ENCODE peak calls at places on chromosomes 1 and 21, in ten cellular contexts. One of them, this sample, is unnamed.
A peak's percentile ranks its signal among the peaks of the same experiment; 100 is the strongest.

GRCh38 chr1:15954316-15954715 is 21.6 kb downstream of the ZBTB17 start:
- DNase-seq in MCF 10A: no peak
- DNase-seq in left colon: no peak
- DNase-seq in NCI-H1417: no peak
- DNase-seq in GM03348: no peak
- DNase-seq in amniotic stem cell: no peak
- DNase-seq in NCI-H460: no peak
- DNase-seq in GM18507: no peak
- DNase-seq in activated CD4-positive, alpha-beta T cell treated with anti-CD3 and anti-CD28 coated beads, Interleukin-2, amount 10 ng/mL, durations not matched to agents 7 days and 5 days: no peak
- DNase-seq in HT-29: no peak
- DNase-seq in this sample: no peak

GRCh38 chr1:36542962-36543515 is 60.3 kb upstream of the CSF3R start:
- DNase-seq in HT-29: peak; percentile 9
- DNase-seq in NCI-H460: no peak
- DNase-seq in GM18507: no peak
- DNase-seq in GM03348: no peak
- DNase-seq in NCI-H1417: no peak
- DNase-seq in amniotic stem cell: no peak
- DNase-seq in activated CD4-positive, alpha-beta T cell treated with anti-CD3 and anti-CD28 coated beads, Interleukin-2, amount 10 ng/mL, durations not matched to agents 7 days and 5 days: no peak
- DNase-seq in MCF 10A: no peak
- DNase-seq in left colon: no peak
- DNase-seq in this sample: no peak

GRCh38 chr1:233277637-233278413 is 17.7 kb downstream of the PCNX2 start:
- DNase-seq in NCI-H460: no peak
- DNase-seq in MCF 10A: no peak
- DNase-seq in activated CD4-positive, alpha-beta T cell treated with anti-CD3 and anti-CD28 coated beads, Interleukin-2, amount 10 ng/mL, durations not matched to agents 7 days and 5 days: no peak
- DNase-seq in HT-29: no peak
- DNase-seq in GM03348: no peak
- DNase-seq in GM18507: no peak
- DNase-seq in NCI-H1417: no peak
- DNase-seq in amniotic stem cell: no peak
- DNase-seq in left colon: no peak
- DNase-seq in this sample: no peak

GRCh38 chr1:193709607-193710006 is 523.2 kb upstream of the B3GALT2 start:
- DNase-seq in left colon: no peak
- DNase-seq in activated CD4-positive, alpha-beta T cell treated with anti-CD3 and anti-CD28 coated beads, Interleukin-2, amount 10 ng/mL, durations not matched to agents 7 days and 5 days: no peak
- DNase-seq in GM18507: no peak
- DNase-seq in HT-29: no peak
- DNase-seq in NCI-H460: peak; percentile 72
- DNase-seq in MCF 10A: peak; percentile 75
- DNase-seq in amniotic stem cell: no peak
- DNase-seq in GM03348: no peak
- DNase-seq in NCI-H1417: no peak
- DNase-seq in this sample: no peak

GRCh38 chr1:38041941-38042834 is 4.4 kb downstream of the POU3F1 start:
- DNase-seq in GM03348: no peak
- DNase-seq in amniotic stem cell: no peak
- DNase-seq in NCI-H460: no peak
- DNase-seq in GM18507: no peak
- DNase-seq in NCI-H1417: peak; percentile 31
- DNase-seq in HT-29: no peak
- DNase-seq in activated CD4-positive, alpha-beta T cell treated with anti-CD3 and anti-CD28 coated beads, Interleukin-2, amount 10 ng/mL, durations not matched to agents 7 days and 5 days: no peak
- DNase-seq in left colon: no peak
- DNase-seq in MCF 10A: no peak
- DNase-seq in this sample: no peak

GRCh38 chr1:107244734-107245495 is 104.1 kb downstream of the NTNG1 start:
- DNase-seq in amniotic stem cell: no peak
- DNase-seq in NCI-H460: no peak
- DNase-seq in MCF 10A: no peak
- DNase-seq in activated CD4-positive, alpha-beta T cell treated with anti-CD3 and anti-CD28 coated beads, Interleukin-2, amount 10 ng/mL, durations not matched to agents 7 days and 5 days: no peak
- DNase-seq in NCI-H1417: peak; percentile 79
- DNase-seq in left colon: no peak
- DNase-seq in GM03348: no peak
- DNase-seq in GM18507: no peak
- DNase-seq in HT-29: no peak
- DNase-seq in this sample: no peak

GRCh38 chr1:104830534-104830933 is 1080.8 kb downstream of the AMY1C start:
- DNase-seq in left colon: no peak
- DNase-seq in GM18507: no peak
- DNase-seq in activated CD4-positive, alpha-beta T cell treated with anti-CD3 and anti-CD28 coated beads, Interleukin-2, amount 10 ng/mL, durations not matched to agents 7 days and 5 days: no peak
- DNase-seq in NCI-H1417: no peak
- DNase-seq in GM03348: no peak
- DNase-seq in MCF 10A: no peak
- DNase-seq in amniotic stem cell: no peak
- DNase-seq in NCI-H460: no peak
- DNase-seq in HT-29: no peak
- DNase-seq in this sample: no peak

GRCh38 chr1:3312894-3313578 is 141.4 kb upstream of the ARHGEF16 start:
- DNase-seq in NCI-H460: peak; percentile 93
- DNase-seq in MCF 10A: peak; percentile 96
- DNase-seq in GM18507: no peak
- DNase-seq in activated CD4-positive, alpha-beta T cell treated with anti-CD3 and anti-CD28 coated beads, Interleukin-2, amount 10 ng/mL, durations not matched to agents 7 days and 5 days: no peak
- DNase-seq in GM03348: peak; percentile 98
- DNase-seq in NCI-H1417: no peak
- DNase-seq in HT-29: peak; percentile 92
- DNase-seq in amniotic stem cell: peak; percentile 97
- DNase-seq in left colon: peak; percentile 63
- DNase-seq in this sample: peak; percentile 99

GRCh38 chr1:235035928-235036327 is 92.7 kb downstream of the TOMM20 start:
- DNase-seq in GM03348: no peak
- DNase-seq in HT-29: no peak
- DNase-seq in activated CD4-positive, alpha-beta T cell treated with anti-CD3 and anti-CD28 coated beads, Interleukin-2, amount 10 ng/mL, durations not matched to agents 7 days and 5 days: no peak
- DNase-seq in NCI-H1417: no peak
- DNase-seq in amniotic stem cell: no peak
- DNase-seq in MCF 10A: no peak
- DNase-seq in NCI-H460: no peak
- DNase-seq in left colon: no peak
- DNase-seq in GM18507: no peak
- DNase-seq in this sample: no peak

GRCh38 chr1:227454686-227455085 is 108.7 kb upstream of the ZNF678 start:
- DNase-seq in activated CD4-positive, alpha-beta T cell treated with anti-CD3 and anti-CD28 coated beads, Interleukin-2, amount 10 ng/mL, durations not matched to agents 7 days and 5 days: no peak
- DNase-seq in HT-29: no peak
- DNase-seq in GM18507: no peak
- DNase-seq in GM03348: no peak
- DNase-seq in MCF 10A: no peak
- DNase-seq in NCI-H460: no peak
- DNase-seq in left colon: no peak
- DNase-seq in NCI-H1417: no peak
- DNase-seq in amniotic stem cell: no peak
- DNase-seq in this sample: no peak

GRCh38 chr21:44820851-44821250 is 3.0 kb upstream of the SUMO3 start:
- DNase-seq in GM03348: peak; percentile 58
- DNase-seq in NCI-H460: no peak
- DNase-seq in HT-29: no peak
- DNase-seq in NCI-H1417: no peak
- DNase-seq in GM18507: no peak
- DNase-seq in amniotic stem cell: peak; percentile 28
- DNase-seq in activated CD4-positive, alpha-beta T cell treated with anti-CD3 and anti-CD28 coated beads, Interleukin-2, amount 10 ng/mL, durations not matched to agents 7 days and 5 days: no peak
- DNase-seq in MCF 10A: no peak
- DNase-seq in left colon: no peak
- DNase-seq in this sample: peak; percentile 62

GRCh38 chr1:196078691-196079090 is 529.5 kb downstream of the KCNT2 start:
- DNase-seq in NCI-H1417: no peak
- DNase-seq in GM03348: no peak
- DNase-seq in MCF 10A: peak; percentile 59
- DNase-seq in NCI-H460: peak; percentile 76
- DNase-seq in left colon: no peak
- DNase-seq in activated CD4-positive, alpha-beta T cell treated with anti-CD3 and anti-CD28 coated beads, Interleukin-2, amount 10 ng/mL, durations not matched to agents 7 days and 5 days: no peak
- DNase-seq in HT-29: peak; percentile 20
- DNase-seq in amniotic stem cell: no peak
- DNase-seq in GM18507: no peak
- DNase-seq in this sample: no peak

GRCh38 chr1:92764116-92764515 is 20.8 kb downstream of the EVI5 start:
- DNase-seq in GM03348: no peak
- DNase-seq in MCF 10A: no peak
- DNase-seq in NCI-H460: no peak
- DNase-seq in GM18507: no peak
- DNase-seq in amniotic stem cell: no peak
- DNase-seq in HT-29: no peak
- DNase-seq in NCI-H1417: no peak
- DNase-seq in left colon: no peak
- DNase-seq in activated CD4-positive, alpha-beta T cell treated with anti-CD3 and anti-CD28 coated beads, Interleukin-2, amount 10 ng/mL, durations not matched to agents 7 days and 5 days: no peak
- DNase-seq in this sample: no peak

GRCh38 chr1:3464649-3465025 is 10.2 kb downstream of the ARHGEF16 start:
- DNase-seq in activated CD4-positive, alpha-beta T cell treated with anti-CD3 and anti-CD28 coated beads, Interleukin-2, amount 10 ng/mL, durations not matched to agents 7 days and 5 days: no peak
- DNase-seq in HT-29: no peak
- DNase-seq in GM18507: no peak
- DNase-seq in left colon: no peak
- DNase-seq in GM03348: no peak
- DNase-seq in MCF 10A: no peak
- DNase-seq in NCI-H1417: no peak
- DNase-seq in amniotic stem cell: no peak
- DNase-seq in NCI-H460: no peak
- DNase-seq in this sample: no peak

GRCh38 chr1:175217674-175218073 is 25.1 kb upstream of the KIAA0040 start:
- DNase-seq in GM18507: no peak
- DNase-seq in NCI-H1417: peak; percentile 37
- DNase-seq in left colon: no peak
- DNase-seq in MCF 10A: no peak
- DNase-seq in amniotic stem cell: no peak
- DNase-seq in GM03348: no peak
- DNase-seq in activated CD4-positive, alpha-beta T cell treated with anti-CD3 and anti-CD28 coated beads, Interleukin-2, amount 10 ng/mL, durations not matched to agents 7 days and 5 days: no peak
- DNase-seq in NCI-H460: no peak
- DNase-seq in HT-29: no peak
- DNase-seq in this sample: no peak

GRCh38 chr1:234916840-234917239 is 211.8 kb downstream of the TOMM20 start:
- DNase-seq in HT-29: no peak
- DNase-seq in MCF 10A: no peak
- DNase-seq in activated CD4-positive, alpha-beta T cell treated with anti-CD3 and anti-CD28 coated beads, Interleukin-2, amount 10 ng/mL, durations not matched to agents 7 days and 5 days: no peak
- DNase-seq in left colon: no peak
- DNase-seq in NCI-H460: no peak
- DNase-seq in amniotic stem cell: no peak
- DNase-seq in GM18507: no peak
- DNase-seq in GM03348: no peak
- DNase-seq in NCI-H1417: no peak
- DNase-seq in this sample: no peak

GRCh38 chr1:201341377-201341776 is 36.1 kb downstream of the TNNT2 start:
- DNase-seq in GM03348: no peak
- DNase-seq in amniotic stem cell: no peak
- DNase-seq in MCF 10A: no peak
- DNase-seq in left colon: no peak
- DNase-seq in NCI-H1417: no peak
- DNase-seq in NCI-H460: no peak
- DNase-seq in activated CD4-positive, alpha-beta T cell treated with anti-CD3 and anti-CD28 coated beads, Interleukin-2, amount 10 ng/mL, durations not matched to agents 7 days and 5 days: no peak
- DNase-seq in HT-29: no peak
- DNase-seq in GM18507: no peak
- DNase-seq in this sample: no peak

GRCh38 chr1:240044620-240045019 is 47.1 kb upstream of the FMN2 start:
- DNase-seq in amniotic stem cell: no peak
- DNase-seq in GM18507: no peak
- DNase-seq in NCI-H1417: no peak
- DNase-seq in HT-29: no peak
- DNase-seq in MCF 10A: peak; percentile 47
- DNase-seq in NCI-H460: no peak
- DNase-seq in GM03348: peak; percentile 62
- DNase-seq in left colon: no peak
- DNase-seq in activated CD4-positive, alpha-beta T cell treated with anti-CD3 and anti-CD28 coated beads, Interleukin-2, amount 10 ng/mL, durations not matched to agents 7 days and 5 days: no peak
- DNase-seq in this sample: no peak

GRCh38 chr1:87333692-87334347 is 5.1 kb downstream of the LMO4 start:
- DNase-seq in GM18507: no peak
- DNase-seq in NCI-H1417: no peak
- DNase-seq in activated CD4-positive, alpha-beta T cell treated with anti-CD3 and anti-CD28 coated beads, Interleukin-2, amount 10 ng/mL, durations not matched to agents 7 days and 5 days: peak; percentile 29
- DNase-seq in left colon: no peak
- DNase-seq in MCF 10A: no peak
- DNase-seq in NCI-H460: no peak
- DNase-seq in HT-29: no peak
- DNase-seq in amniotic stem cell: no peak
- DNase-seq in GM03348: no peak
- DNase-seq in this sample: peak; percentile 49

GRCh38 chr1:8170059-8170835 is 144.1 kb upstream of the ERRFI1 start:
- DNase-seq in left colon: peak; percentile 30
- DNase-seq in GM03348: no peak
- DNase-seq in GM18507: no peak
- DNase-seq in amniotic stem cell: no peak
- DNase-seq in NCI-H460: no peak
- DNase-seq in activated CD4-positive, alpha-beta T cell treated with anti-CD3 and anti-CD28 coated beads, Interleukin-2, amount 10 ng/mL, durations not matched to agents 7 days and 5 days: no peak
- DNase-seq in HT-29: peak; percentile 45
- DNase-seq in NCI-H1417: peak; percentile 65
- DNase-seq in MCF 10A: no peak
- DNase-seq in this sample: no peak

GRCh38 chr1:247401310-247402098 is 14.5 kb upstream of the NLRP3 start:
- DNase-seq in activated CD4-positive, alpha-beta T cell treated with anti-CD3 and anti-CD28 coated beads, Interleukin-2, amount 10 ng/mL, durations not matched to agents 7 days and 5 days: no peak
- DNase-seq in NCI-H1417: peak; percentile 46
- DNase-seq in NCI-H460: no peak
- DNase-seq in left colon: peak; percentile 40
- DNase-seq in GM18507: no peak
- DNase-seq in amniotic stem cell: no peak
- DNase-seq in HT-29: peak; percentile 87
- DNase-seq in MCF 10A: peak; percentile 49
- DNase-seq in GM03348: no peak
- DNase-seq in this sample: no peak

GRCh38 chr1:19869929-19870328 is 12.3 kb upstream of the OTUD3 start:
- DNase-seq in NCI-H1417: no peak
- DNase-seq in left colon: no peak
- DNase-seq in GM18507: no peak
- DNase-seq in GM03348: peak; percentile 73
- DNase-seq in activated CD4-positive, alpha-beta T cell treated with anti-CD3 and anti-CD28 coated beads, Interleukin-2, amount 10 ng/mL, durations not matched to agents 7 days and 5 days: no peak
- DNase-seq in amniotic stem cell: no peak
- DNase-seq in NCI-H460: no peak
- DNase-seq in MCF 10A: no peak
- DNase-seq in HT-29: no peak
- DNase-seq in this sample: no peak

GRCh38 chr1:20343149-20343936 is 52.7 kb downstream of the VWA5B1 start:
- DNase-seq in HT-29: no peak
- DNase-seq in GM03348: peak; percentile 34
- DNase-seq in NCI-H460: no peak
- DNase-seq in MCF 10A: no peak
- DNase-seq in activated CD4-positive, alpha-beta T cell treated with anti-CD3 and anti-CD28 coated beads, Interleukin-2, amount 10 ng/mL, durations not matched to agents 7 days and 5 days: no peak
- DNase-seq in GM18507: no peak
- DNase-seq in NCI-H1417: no peak
- DNase-seq in amniotic stem cell: no peak
- DNase-seq in left colon: peak; percentile 29
- DNase-seq in this sample: no peak

GRCh38 chr1:9626201-9626608 is 25.3 kb upstream of the PIK3CD start:
- DNase-seq in activated CD4-positive, alpha-beta T cell treated with anti-CD3 and anti-CD28 coated beads, Interleukin-2, amount 10 ng/mL, durations not matched to agents 7 days and 5 days: peak; percentile 24
- DNase-seq in left colon: peak; percentile 19
- DNase-seq in NCI-H460: no peak
- DNase-seq in GM03348: no peak
- DNase-seq in GM18507: peak; percentile 66
- DNase-seq in HT-29: no peak
- DNase-seq in amniotic stem cell: no peak
- DNase-seq in NCI-H1417: no peak
- DNase-seq in MCF 10A: no peak
- DNase-seq in this sample: no peak

GRCh38 chr1:231781887-231782286 is 155.3 kb downstream of the DISC1 start:
- DNase-seq in NCI-H1417: no peak
- DNase-seq in left colon: no peak
- DNase-seq in amniotic stem cell: no peak
- DNase-seq in GM03348: no peak
- DNase-seq in NCI-H460: no peak
- DNase-seq in activated CD4-positive, alpha-beta T cell treated with anti-CD3 and anti-CD28 coated beads, Interleukin-2, amount 10 ng/mL, durations not matched to agents 7 days and 5 days: no peak
- DNase-seq in MCF 10A: peak; percentile 31
- DNase-seq in GM18507: no peak
- DNase-seq in HT-29: no peak
- DNase-seq in this sample: no peak

This sample was measured in RPMI7951.